ENCODE peak calls at places on chromosomes 4 and X, in six cellular contexts. One of them, this sample, is unnamed.

GRCh38 chrX:2559124-2559523 is 58.3 kb upstream of the DHRSX start:
- DNase-seq in endodermal cell: no peak
- DNase-seq in lung: no peak
- DNase-seq in kidney: no peak
- DNase-seq in thoracic aorta: no peak
- DNase-seq in progenitor cell of endocrine pancreas: no peak
- DNase-seq in this sample: no peak

GRCh38 chr4:98352403-98352802 is 91.2 kb downstream of the RAP1GDS1 start:
- DNase-seq in endodermal cell: no peak
- DNase-seq in lung: no peak
- DNase-seq in kidney: no peak
- DNase-seq in thoracic aorta: no peak
- DNase-seq in progenitor cell of endocrine pancreas: no peak
- DNase-seq in this sample: no peak

GRCh38 chr4:88881227-88881569 is 175.8 kb downstream of the FAM13A start:
- DNase-seq in endodermal cell: no peak
- DNase-seq in lung: no peak
- DNase-seq in kidney: no peak
- DNase-seq in thoracic aorta: no peak
- DNase-seq in progenitor cell of endocrine pancreas: no peak
- DNase-seq in this sample: no peak

GRCh38 chr4:185143596-185143969 is 517 bp downstream of the SLC25A4 start:
- DNase-seq in endodermal cell: no peak
- DNase-seq in lung: no peak
- DNase-seq in kidney: peak
- DNase-seq in thoracic aorta: peak
- DNase-seq in progenitor cell of endocrine pancreas: no peak
- DNase-seq in this sample: no peak

GRCh38 chrX:39327255-39327654 is 526.0 kb downstream of the MID1IP1 start:
- DNase-seq in endodermal cell: no peak
- DNase-seq in lung: no peak
- DNase-seq in kidney: no peak
- DNase-seq in thoracic aorta: no peak
- DNase-seq in progenitor cell of endocrine pancreas: no peak
- DNase-seq in this sample: no peak

GRCh38 chr4:38930199-38930598 is 62.6 kb downstream of the FAM114A1 start:
- DNase-seq in endodermal cell: no peak
- DNase-seq in lung: no peak
- DNase-seq in kidney: no peak
- DNase-seq in thoracic aorta: no peak
- DNase-seq in progenitor cell of endocrine pancreas: no peak
- DNase-seq in this sample: no peak

GRCh38 chrX:18410038-18410437 is 15.4 kb upstream of the CDKL5 start:
- DNase-seq in endodermal cell: no peak
- DNase-seq in lung: no peak
- DNase-seq in kidney: no peak
- DNase-seq in thoracic aorta: no peak
- DNase-seq in progenitor cell of endocrine pancreas: no peak
- DNase-seq in this sample: no peak

GRCh38 chr4:154578919-154579318 is 11.6 kb downstream of the FGA start:
- DNase-seq in endodermal cell: no peak
- DNase-seq in lung: no peak
- DNase-seq in kidney: no peak
- DNase-seq in thoracic aorta: no peak
- DNase-seq in progenitor cell of endocrine pancreas: no peak
- DNase-seq in this sample: no peak

GRCh38 chr4:28686618-28687017 is 1826.0 kb downstream of the STIM2 start:
- DNase-seq in endodermal cell: peak
- DNase-seq in lung: no peak
- DNase-seq in kidney: no peak
- DNase-seq in thoracic aorta: no peak
- DNase-seq in progenitor cell of endocrine pancreas: peak
- DNase-seq in this sample: peak
- TF ChIP-seq CTCF in endodermal cell: peak
- TF ChIP-seq CTCF in lung: no peak
- TF ChIP-seq CTCF in kidney: peak
- TF ChIP-seq CTCF in thoracic aorta: no peak
- TF ChIP-seq CTCF in progenitor cell of endocrine pancreas: peak
- TF ChIP-seq CTCF in this sample: peak

GRCh38 chrX:115988825-115989224 is 181.7 kb upstream of the AGTR2 start:
- DNase-seq in endodermal cell: no peak
- DNase-seq in lung: no peak
- DNase-seq in kidney: no peak
- DNase-seq in thoracic aorta: no peak
- DNase-seq in progenitor cell of endocrine pancreas: no peak
- DNase-seq in this sample: no peak
- TF ChIP-seq CTCF in endodermal cell: peak
- TF ChIP-seq CTCF in lung: no peak
- TF ChIP-seq CTCF in kidney: no peak
- TF ChIP-seq CTCF in thoracic aorta: no peak
- TF ChIP-seq CTCF in progenitor cell of endocrine pancreas: peak
- TF ChIP-seq CTCF in this sample: peak

GRCh38 chrX:124098089-124098488 is 136.6 kb downstream of the STAG2 start:
- DNase-seq in endodermal cell: no peak
- DNase-seq in lung: no peak
- DNase-seq in kidney: no peak
- DNase-seq in thoracic aorta: no peak
- DNase-seq in progenitor cell of endocrine pancreas: no peak
- DNase-seq in this sample: peak
- TF ChIP-seq CTCF in endodermal cell: peak
- TF ChIP-seq CTCF in lung: no peak
- TF ChIP-seq CTCF in kidney: peak
- TF ChIP-seq CTCF in thoracic aorta: peak
- TF ChIP-seq CTCF in progenitor cell of endocrine pancreas: peak
- TF ChIP-seq CTCF in this sample: peak

GRCh38 chr4:167290684-167291083 is 56.4 kb upstream of the SPOCK3 start:
- DNase-seq in endodermal cell: no peak
- DNase-seq in lung: no peak
- DNase-seq in kidney: no peak
- DNase-seq in thoracic aorta: no peak
- DNase-seq in progenitor cell of endocrine pancreas: no peak
- DNase-seq in this sample: no peak
- TF ChIP-seq CTCF in endodermal cell: peak
- TF ChIP-seq CTCF in lung: peak
- TF ChIP-seq CTCF in kidney: no peak
- TF ChIP-seq CTCF in thoracic aorta: no peak
- TF ChIP-seq CTCF in progenitor cell of endocrine pancreas: peak
- TF ChIP-seq CTCF in this sample: peak

DNA sequence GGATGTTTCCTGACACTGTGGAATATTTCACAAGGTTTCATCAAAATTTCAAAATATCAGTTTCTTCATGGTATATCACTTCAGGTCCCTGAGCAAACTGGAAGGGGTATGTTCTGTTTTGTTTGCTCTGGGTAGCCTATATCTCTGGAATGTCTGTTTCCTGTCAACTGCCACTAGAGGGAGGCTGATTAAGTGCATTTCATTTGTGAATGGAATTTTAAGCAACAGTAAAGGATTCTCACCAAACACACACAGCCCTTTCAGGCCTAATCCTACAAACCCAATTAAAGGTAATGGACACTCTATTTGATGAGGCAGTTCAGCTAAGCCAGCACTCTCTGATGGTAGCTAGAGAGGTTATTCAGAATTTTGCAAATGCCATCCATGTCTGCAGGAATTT is 307.1 kb downstream of the TEX13A start:
- DNase-seq in endodermal cell: peak
- DNase-seq in lung: no peak
- DNase-seq in kidney: no peak
- DNase-seq in thoracic aorta: no peak
- DNase-seq in progenitor cell of endocrine pancreas: no peak
- DNase-seq in this sample: no peak
- TF ChIP-seq CTCF in endodermal cell: peak
- TF ChIP-seq CTCF in lung: no peak
- TF ChIP-seq CTCF in kidney: no peak
- TF ChIP-seq CTCF in thoracic aorta: peak
- TF ChIP-seq CTCF in progenitor cell of endocrine pancreas: peak
- TF ChIP-seq CTCF in this sample: peak

GRCh38 chrX:128816919-128817318 is 706.4 kb downstream of the SMARCA1 start:
- DNase-seq in endodermal cell: peak
- DNase-seq in lung: no peak
- DNase-seq in kidney: no peak
- DNase-seq in thoracic aorta: no peak
- DNase-seq in progenitor cell of endocrine pancreas: no peak
- DNase-seq in this sample: peak
- TF ChIP-seq CTCF in endodermal cell: peak
- TF ChIP-seq CTCF in lung: no peak
- TF ChIP-seq CTCF in kidney: peak
- TF ChIP-seq CTCF in thoracic aorta: no peak
- TF ChIP-seq CTCF in progenitor cell of endocrine pancreas: peak
- TF ChIP-seq CTCF in this sample: peak

DNA sequence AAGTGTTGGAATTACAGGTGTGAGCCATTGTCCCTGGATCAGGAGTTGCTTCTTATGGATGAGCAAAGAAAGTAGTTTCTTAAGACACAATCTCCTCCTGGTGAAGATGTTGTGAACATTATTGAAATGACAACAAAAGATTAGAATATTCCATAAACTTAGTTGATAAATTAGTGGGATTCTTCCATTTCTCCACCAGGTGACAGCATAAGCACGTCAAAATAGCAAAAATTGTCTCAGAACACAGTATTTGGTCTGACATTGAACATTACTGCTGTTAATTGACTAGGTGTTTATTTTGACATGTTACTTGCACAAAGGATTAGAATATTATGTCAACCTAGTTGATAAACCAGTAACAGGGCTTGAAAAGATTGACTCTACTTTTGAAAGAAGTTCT is 21.6 kb downstream of the CLDN34 start:
- DNase-seq in endodermal cell: no peak
- DNase-seq in lung: no peak
- DNase-seq in kidney: no peak
- DNase-seq in thoracic aorta: no peak
- DNase-seq in progenitor cell of endocrine pancreas: no peak
- DNase-seq in this sample: no peak
- TF ChIP-seq CTCF in endodermal cell: peak
- TF ChIP-seq CTCF in lung: no peak
- TF ChIP-seq CTCF in kidney: peak
- TF ChIP-seq CTCF in thoracic aorta: peak
- TF ChIP-seq CTCF in progenitor cell of endocrine pancreas: peak
- TF ChIP-seq CTCF in this sample: peak

DNA sequence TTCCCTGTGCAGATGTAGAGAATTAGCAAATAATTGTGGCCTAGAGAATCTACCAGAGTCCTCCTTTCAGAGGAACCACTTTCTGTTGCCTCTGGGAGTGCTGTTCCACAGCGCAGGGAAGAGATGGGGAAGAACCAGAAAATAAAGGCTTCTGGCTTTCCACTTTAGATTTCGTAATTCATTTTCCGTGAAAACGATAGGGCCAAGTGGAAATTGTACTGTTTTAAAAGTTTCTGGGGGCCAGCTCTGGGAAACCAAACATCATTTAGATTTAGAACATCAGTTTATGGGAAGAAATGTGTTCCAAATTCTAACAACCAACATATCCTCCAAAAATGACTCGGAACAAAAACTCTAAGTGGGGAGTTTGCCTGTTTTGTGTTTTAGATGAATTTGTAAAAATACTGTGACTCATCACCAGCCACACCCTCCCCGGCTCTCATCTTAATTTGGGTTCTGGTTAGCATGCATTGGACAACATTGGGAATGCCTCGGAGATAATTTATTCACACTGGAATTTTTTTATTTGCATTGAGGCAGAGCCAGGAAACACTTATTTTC is 65.2 kb upstream of the LNX1 start:
- DNase-seq in endodermal cell: no peak
- DNase-seq in lung: no peak
- DNase-seq in kidney: no peak
- DNase-seq in thoracic aorta: no peak
- DNase-seq in progenitor cell of endocrine pancreas: no peak
- DNase-seq in this sample: no peak
- TF ChIP-seq CTCF in endodermal cell: peak
- TF ChIP-seq CTCF in lung: no peak
- TF ChIP-seq CTCF in kidney: no peak
- TF ChIP-seq CTCF in thoracic aorta: peak
- TF ChIP-seq CTCF in progenitor cell of endocrine pancreas: peak
- TF ChIP-seq CTCF in this sample: no peak